ENCODE peak calls at places on chromosomes 13 and 19, in six cellular contexts. B is GM23338, O is HCT116, W is breast epithelium, V is esophagus muscularis mucosa, N is suprapubic skin. E is an unnamed sample.

GRCh38 chr19:8115805-8116396 is 33.5 kb downstream of the FBN3 start:
- DNase-seq in B (no peak), O (no peak), W (no peak), V (no peak), N (no peak), E (no peak)

GRCh38 chr13:100842136-100842535 is 167.5 kb upstream of the TMTC4 start:
- DNase-seq in B (no peak), O (no peak), W (no peak), V (no peak), N (no peak), E (no peak)

GRCh38 chr19:29623726-29624488 is 17.8 kb downstream of the POP4 start:
- DNase-seq in B (no peak), O (no peak), W (no peak), V (no peak), N (no peak), E (no peak)

GRCh38 chr19:28466107-28467045 is 746.6 kb downstream of the UQCRFS1 start:
- DNase-seq in B (peak; percentile 78), O (no peak), W (no peak), V (no peak), N (no peak), E (peak; percentile 63)

GRCh38 chr13:44402902-44403719 is 29.5 kb downstream of the SERP2 start:
- DNase-seq in B (peak; percentile 29), O (no peak), W (peak; percentile 87), V (no peak), N (no peak), E (peak; percentile 36)

GRCh38 chr13:110589991-110590390 is 25.4 kb upstream of the NAXD start:
- DNase-seq in B (no peak), O (no peak), W (no peak), V (no peak), N (no peak), E (no peak)

GRCh38 chr19:45045671-45046353 is 7.0 kb downstream of the CLASRP start:
- DNase-seq in B (no peak), O (no peak), W (no peak), V (no peak), N (no peak), E (no peak)

GRCh38 chr13:34618654-34619053 is 323.4 kb upstream of the NBEA start:
- DNase-seq in B (no peak), O (no peak), W (no peak), V (peak; percentile 72), N (no peak), E (no peak)

GRCh38 chr19:10421981-10422461 is 1.7 kb downstream of the PDE4A start:
- DNase-seq in B (no peak), O (no peak), W (no peak), V (no peak), N (no peak), E (no peak)

GRCh38 chr19:14187586-14187985 is 18.4 kb downstream of the ADGRL1 start:
- DNase-seq in B (no peak), O (no peak), W (no peak), V (no peak), N (no peak), E (no peak)

GRCh38 chr19:55600336-55601028 is 394 bp downstream of the ZNF524 start:
- DNase-seq in B (peak; percentile 94), O (no peak), W (peak; percentile 55), V (no peak), N (no peak), E (peak; percentile 87)

GRCh38 chr13:30832845-30833332 is 73.2 kb upstream of the MEDAG start:
- DNase-seq in B (peak; percentile 33), O (peak; percentile 95), W (peak; percentile 95), V (no peak), N (no peak), E (no peak)

GRCh38 chr13:113855012-113855921 is 8.6 kb downstream of the GAS6 start:
- DNase-seq in B (no peak), O (no peak), W (peak; percentile 5), V (no peak), N (peak; percentile 80), E (no peak)

GRCh38 chr13:109963384-109963783 is 177.0 kb upstream of the IRS2 start:
- DNase-seq in B (no peak), O (no peak), W (no peak), V (no peak), N (no peak), E (no peak)

GRCh38 chr13:104315606-104316005 is 1249.4 kb upstream of the SLC10A2 start:
- DNase-seq in B (no peak), O (peak; percentile 3), W (no peak), V (no peak), N (no peak), E (no peak)

DNA sequence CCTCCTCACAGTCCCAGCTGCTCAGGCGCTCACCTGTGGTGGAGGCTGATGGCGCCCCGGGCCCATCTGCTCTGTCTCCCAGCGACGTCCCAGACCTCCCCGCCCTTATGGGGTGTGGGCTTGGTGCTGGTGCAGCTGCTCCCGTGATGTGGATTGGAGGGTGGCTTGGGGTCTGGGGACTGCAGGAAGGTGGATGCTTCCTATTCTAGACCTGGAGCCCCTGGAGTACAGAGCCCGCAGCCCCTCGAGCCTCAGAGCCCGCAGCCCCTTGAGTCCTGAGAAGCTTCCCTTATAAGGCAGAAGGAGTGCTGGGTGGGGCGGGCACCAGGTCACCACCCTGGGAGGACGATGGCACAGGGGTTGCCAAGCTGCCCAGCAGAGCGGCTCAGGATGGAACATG is 31.6 kb downstream of the DOT1L start:
- DNase-seq in B (no peak), O (no peak), W (no peak), V (no peak), N (no peak), E (no peak)
- TF ChIP-seq POLR2AphosphoS5 in B (no peak), O (no peak), W (no peak), V (no peak), N (no peak), E (no peak)

GRCh38 chr19:2235396-2236284 is 489 bp downstream of the PLEKHJ1 start:
- DNase-seq in B (peak; percentile 47), O (no peak), W (peak; percentile 32), V (no peak), N (no peak), E (no peak)

GRCh38 chr19:2232286-2233151 is 3.6 kb downstream of the PLEKHJ1 start:
- DNase-seq in B (no peak), O (no peak), W (no peak), V (no peak), N (no peak), E (no peak)

GRCh38 chr19:2235026-2235395 is 1.1 kb downstream of the PLEKHJ1 start:
- DNase-seq in B (no peak), O (no peak), W (no peak), V (no peak), N (no peak), E (no peak)

GRCh38 chr19:2231621-2232221 is 4.4 kb downstream of the PLEKHJ1 start:
- DNase-seq in B (no peak), O (no peak), W (no peak), V (no peak), N (no peak), E (no peak)

DNA sequence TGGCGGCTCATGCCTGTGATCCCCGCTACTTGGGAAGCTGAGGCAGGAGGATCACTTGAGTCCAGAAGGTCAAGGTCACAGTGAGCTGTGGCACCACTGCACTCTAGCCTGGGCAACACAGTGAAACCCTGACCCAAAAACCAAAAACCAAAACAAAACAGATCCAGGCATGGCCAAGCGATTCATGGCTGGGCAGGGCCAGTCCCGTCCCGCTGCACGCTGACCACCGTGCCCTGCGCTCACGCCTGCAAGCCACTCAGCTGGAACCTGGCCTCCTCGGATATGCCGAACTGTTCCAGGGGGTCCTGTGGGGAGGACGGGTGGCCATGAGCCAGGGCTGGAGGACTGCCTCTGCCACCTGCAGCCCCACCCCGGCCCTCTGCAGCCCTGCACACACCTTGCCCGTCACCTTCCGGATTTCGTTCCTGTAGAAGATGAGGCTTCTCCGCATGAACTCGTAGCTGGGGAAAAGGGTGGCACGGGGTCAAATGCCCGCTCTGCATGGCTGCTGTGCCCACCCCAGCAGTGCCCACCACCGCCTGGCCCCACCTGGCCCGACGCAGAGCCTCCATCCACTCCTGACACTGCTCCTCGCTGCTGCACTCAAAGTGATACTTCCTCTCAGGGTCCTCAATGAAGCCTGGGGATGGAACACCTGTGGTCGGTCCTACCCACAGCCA is 2.4 kb downstream of the PLEKHJ1 start:
- DNase-seq in B (no peak), O (no peak), W (no peak), V (no peak), N (no peak), E (no peak)
- TF ChIP-seq POLR2AphosphoS5 in B (no peak), O (no peak), W (no peak), V (no peak), N (no peak), E (no peak)

GRCh38 chr13:32639502-32640105 is 53.4 kb downstream of the PDS5B start:
- DNase-seq in B (peak; percentile 68), O (peak; percentile 43), W (peak; percentile 32), V (no peak), N (no peak), E (peak; percentile 77)
- TF ChIP-seq POLR2AphosphoS5 in B (no peak), O (no peak), W (no peak), V (no peak), N (no peak), E (no peak)

DNA sequence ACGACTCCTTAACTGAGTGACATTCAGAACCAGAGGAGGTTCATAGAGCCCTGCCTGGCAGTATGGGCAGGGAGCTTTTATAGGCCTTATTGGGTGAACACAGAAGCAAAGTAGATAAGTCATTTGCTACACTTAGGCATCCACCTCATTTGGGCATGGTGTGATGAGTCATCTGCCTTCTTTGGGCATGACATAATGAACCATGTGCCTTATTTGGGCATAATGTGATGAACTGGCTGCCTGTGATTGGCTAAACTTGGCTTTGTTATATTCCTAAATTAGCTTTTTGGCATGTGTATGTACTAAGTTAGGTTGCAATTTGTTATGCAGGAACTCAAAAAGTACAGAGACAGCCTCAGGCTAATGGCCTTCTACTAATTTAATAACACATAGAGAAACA is 2210.2 kb upstream of the PCDH20 start:
- DNase-seq in B (peak; percentile 4), O (no peak), W (no peak), V (no peak), N (no peak), E (no peak)
- TF ChIP-seq POLR2AphosphoS5 in B (no peak), O (no peak), W (no peak), V (no peak), N (no peak), E (no peak)

E was measured in sigmoid colon.